ENCODE peak calls at places on chromosomes 11 and 22, in four cellular contexts. T is choroid plexus epithelial cell; Z is CD4-positive, CD25-positive, alpha-beta regulatory T cell; H is GM12865. N is an unnamed sample.

GRCh38 chr11:125069796-125070195 is 6.7 kb downstream of the SLC37A2 start:
- DNase-seq in T (no peak), Z (no peak), H (no peak), N (no peak)

GRCh38 chr11:75432911-75433321 is at the start of gene KLHL35:
- DNase-seq in T (no peak), Z (no peak), H (no peak), N (no peak)

GRCh38 chr22:48973694-48974041 is 854.0 kb downstream of the BRD1 start:
- DNase-seq in T (no peak), Z (no peak), H (no peak), N (no peak)

GRCh38 chr11:106127604-106128003 is 50.1 kb downstream of the AASDHPPT start:
- DNase-seq in T (no peak), Z (no peak), H (no peak), N (no peak)

GRCh38 chr11:46039990-46040389 is 81.3 kb downstream of the PHF21A start:
- DNase-seq in T (peak; percentile 81), Z (no peak), H (no peak), N (peak; percentile 16)

GRCh38 chr11:13012037-13012693 is 3.0 kb downstream of the RASSF10 start:
- DNase-seq in T (no peak), Z (no peak), H (no peak), N (no peak)

GRCh38 chr11:71244116-71244815 is 8.1 kb downstream of the SHANK2 start:
- DNase-seq in T (peak; percentile 42), Z (no peak), H (no peak), N (no peak)

GRCh38 chr11:121451178-121451981 is 734 bp upstream of the SORL1 start:
- DNase-seq in T (no peak), Z (peak; percentile 9), H (peak; percentile 56), N (no peak)

GRCh38 chr22:48238966-48239365 is 1476.5 kb downstream of the TBC1D22A start:
- DNase-seq in T (no peak), Z (no peak), H (no peak), N (no peak)

GRCh38 chr11:94515398-94515797 is 3.1 kb downstream of the C11orf97 start:
- DNase-seq in T (no peak), Z (no peak), H (no peak), N (no peak)

GRCh38 chr11:84947970-84948600 is 679.1 kb downstream of the DLG2 start:
- DNase-seq in T (peak; percentile 17), Z (no peak), H (no peak), N (no peak)

GRCh38 chr11:87355614-87356013 is 317.9 kb downstream of the TMEM135 start:
- DNase-seq in T (no peak), Z (no peak), H (no peak), N (no peak)

GRCh38 chr11:130827697-130828377 is 88.4 kb downstream of the SNX19 start:
- DNase-seq in T (peak; percentile 85), Z (no peak), H (peak; percentile 80), N (peak; percentile 51)

GRCh38 chr11:7632211-7632610 is 41.1 kb downstream of the CYB5R2 start:
- DNase-seq in T (no peak), Z (no peak), H (no peak), N (no peak)

GRCh38 chr11:112174789-112175595 is at the start of gene BCO2:
- DNase-seq in T (peak; percentile 87), Z (peak; percentile 9), H (peak; percentile 52), N (no peak)

GRCh38 chr11:112175596-112175947 is 260 bp downstream of the BCO2 start:
- DNase-seq in T (no peak), Z (no peak), H (no peak), N (no peak)

GRCh38 chr11:112177610-112178009 is 2.3 kb downstream of the BCO2 start:
- DNase-seq in T (no peak), Z (no peak), H (no peak), N (no peak)

GRCh38 chr11:112178428-112178827 is 3.1 kb downstream of the BCO2 start:
- DNase-seq in T (no peak), Z (no peak), H (no peak), N (no peak)

GRCh38 chr11:112176077-112176476 is 765 bp downstream of the BCO2 start:
- DNase-seq in T (no peak), Z (no peak), H (no peak), N (no peak)
- H3K4me3 ChIP-seq in T (no peak overlapping the region), Z (no peak overlapping the region), H (no peak overlapping the region), N (no peak overlapping the region)

GRCh38 chr11:117159892-117160291 is 15.8 kb downstream of the PAFAH1B2 start:
- DNase-seq in T (no peak), Z (no peak), H (no peak), N (no peak)
- H3K4me3 ChIP-seq in T (no peak overlapping the region), Z (no peak overlapping the region), H (no peak overlapping the region), N (no peak overlapping the region)

DNA sequence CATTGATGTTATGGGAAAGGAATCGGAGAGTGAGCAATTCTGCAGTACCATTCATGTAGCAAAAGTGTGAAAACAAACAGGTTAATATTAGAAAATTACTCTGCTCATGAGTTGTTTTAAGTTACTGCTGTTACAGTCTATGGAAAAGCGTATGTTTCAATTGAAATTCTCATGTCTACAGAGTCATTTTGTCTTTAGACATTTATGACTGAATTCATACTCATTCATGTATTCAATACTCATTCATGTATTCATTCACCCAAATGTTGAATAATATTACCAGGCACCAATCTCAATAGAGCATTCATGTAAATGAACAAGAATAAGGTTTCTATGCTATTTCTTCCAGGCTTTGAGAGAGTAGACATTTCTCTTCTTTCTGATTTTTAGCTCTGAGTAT is 8.1 kb downstream of the FLI1 start:
- DNase-seq in T (no peak), Z (no peak), H (no peak), N (no peak)
- H3K4me3 ChIP-seq in T (no peak overlapping the region), Z (no peak overlapping the region), H (no peak overlapping the region), N (no peak overlapping the region)

GRCh38 chr11:10454902-10455631 is at the start of gene AMPD3:
- DNase-seq in T (peak; percentile 97), Z (no peak), H (peak; percentile 78), N (no peak)

GRCh38 chr11:10454506-10454901 is 560 bp upstream of the AMPD3 start:
- DNase-seq in T (peak; percentile 23), Z (no peak), H (no peak), N (no peak)

GRCh38 chr11:10455637-10456487 is 798 bp downstream of the AMPD3 start:
- DNase-seq in T (peak; percentile 80), Z (peak; percentile 40), H (peak; percentile 92), N (peak; percentile 97)

GRCh38 chr11:10457901-10458300 is 2.8 kb downstream of the AMPD3 start:
- DNase-seq in T (no peak), Z (no peak), H (no peak), N (no peak)

GRCh38 chr11:10456519-10456918 is 1.5 kb downstream of the AMPD3 start:
- DNase-seq in T (peak; percentile 31), Z (no peak), H (peak; percentile 29), N (peak; percentile 59)
- H3K4me3 ChIP-seq in T (peak overlapping the region; percentile 47), Z (peak overlapping the region; percentile 77), H (peak overlapping the region; percentile 78), N (peak overlapping the region; percentile 71)

DNA sequence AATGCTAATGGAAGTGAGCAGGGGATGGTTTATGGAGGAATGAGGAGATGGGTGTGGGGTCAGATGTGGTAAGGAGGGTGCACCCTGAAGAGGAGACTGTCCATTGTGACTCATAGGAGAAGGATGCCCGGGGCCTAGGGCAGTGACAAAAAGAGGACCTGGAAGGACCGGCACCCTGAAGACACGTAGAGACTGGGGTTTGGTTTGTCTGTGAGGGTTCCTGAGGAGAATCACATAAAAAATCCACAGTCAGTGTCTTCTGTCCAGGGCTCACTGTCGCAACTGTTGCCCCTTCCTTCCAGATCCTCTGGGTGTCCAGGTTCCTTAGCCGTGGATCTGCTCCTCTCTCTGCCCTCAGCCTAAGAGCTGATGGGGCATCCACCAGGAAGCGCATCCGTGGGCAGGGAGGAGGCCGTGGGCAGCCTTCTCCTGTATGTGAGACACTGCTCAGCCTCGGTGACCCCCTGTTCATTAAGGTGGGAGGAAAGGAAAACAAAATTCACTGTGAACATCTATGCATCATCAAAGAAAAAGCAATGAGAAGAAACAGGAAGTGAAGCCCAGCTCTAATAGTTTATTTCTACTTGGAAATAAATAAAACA is 110.7 kb downstream of the VPREB1 start:
- DNase-seq in T (no peak), Z (no peak), H (no peak), N (no peak)
- H3K4me3 ChIP-seq in T (no peak overlapping the region), Z (no peak overlapping the region), H (no peak overlapping the region), N (no peak overlapping the region)

GRCh38 chr11:56967726-56968125 is 21.0 kb upstream of the OR5AK2 start:
- DNase-seq in T (no peak), Z (no peak), H (no peak), N (no peak)
- H3K4me3 ChIP-seq in T (no peak overlapping the region), Z (no peak overlapping the region), H (no peak overlapping the region), N (no peak overlapping the region)

DNA sequence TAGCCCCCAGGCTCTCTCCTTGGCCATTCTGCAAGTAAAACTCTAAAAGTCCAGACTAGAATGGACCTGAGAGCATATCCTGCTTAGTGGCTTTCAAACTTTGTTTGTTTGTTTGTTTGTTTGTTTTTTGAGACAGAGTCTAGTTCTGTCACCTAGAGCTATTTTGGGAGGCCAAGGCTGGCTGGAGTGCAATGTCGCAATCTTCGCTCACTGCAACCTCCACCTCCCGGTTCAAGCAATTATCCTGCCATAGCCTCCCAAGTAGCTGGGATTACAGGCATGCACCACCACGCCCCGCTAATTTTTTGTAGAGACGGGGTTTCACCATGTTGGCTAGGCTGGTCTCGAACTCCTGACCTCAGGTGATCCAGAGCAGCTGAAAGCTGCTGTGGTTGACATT is 28.9 kb downstream of the DAGLA start:
- DNase-seq in T (no peak), Z (no peak), H (no peak), N (no peak)
- H3K4me3 ChIP-seq in T (no peak overlapping the region), Z (no peak overlapping the region), H (no peak overlapping the region), N (no peak overlapping the region)

GRCh38 chr11:126608626-126609010 is 253.1 kb downstream of the ST3GAL4 start:
- DNase-seq in T (no peak), Z (no peak), H (no peak), N (no peak)
- H3K4me3 ChIP-seq in T (no peak overlapping the region), Z (no peak overlapping the region), H (no peak overlapping the region), N (no peak overlapping the region)

GRCh38 chr11:69052343-69053168 is 3.8 kb downstream of the TPCN2 start:
- DNase-seq in T (no peak), Z (no peak), H (peak; percentile 72), N (peak; percentile 39)

GRCh38 chr11:69050592-69051380 is 2.1 kb downstream of the TPCN2 start:
- DNase-seq in T (no peak), Z (no peak), H (no peak), N (no peak)

GRCh38 chr11:69053546-69054396 is 5.0 kb downstream of the TPCN2 start:
- DNase-seq in T (no peak), Z (no peak), H (no peak), N (no peak)

GRCh38 chr11:69053169-69053477 is 4.4 kb downstream of the TPCN2 start:
- DNase-seq in T (no peak), Z (no peak), H (no peak), N (no peak)

GRCh38 chr11:69051381-69052342 is 2.9 kb downstream of the TPCN2 start:
- DNase-seq in T (no peak), Z (no peak), H (peak; percentile 39), N (no peak)
- H3K4me3 ChIP-seq in T (no peak overlapping the region), Z (no peak overlapping the region), H (peak overlapping the region; percentile 5), N (no peak overlapping the region)

GRCh38 chr11:73416711-73417265 is 40.6 kb downstream of the RELT start:
- DNase-seq in T (no peak), Z (no peak), H (no peak), N (no peak)
- H3K4me3 ChIP-seq in T (no peak overlapping the region), Z (no peak overlapping the region), H (no peak overlapping the region), N (no peak overlapping the region)